ENCODE peak calls at places on chromosomes 4 and X, in nine cellular contexts. W is SIG-M5; C is stimulated activated naive CD8-positive, alpha-beta T cell treated with anti-CD3 and anti-CD28 coated beads, Interleukin-15, Interleukin-2, amounts not matched to agents 100 U/mL and 50 U/mL, for 24 hours; P is HCEC 1CT; G is AG10803; U is EL; E is fibroblast of villous mesenchyme; H is stimulated activated CD4-positive, alpha-beta T cell treated with anti-CD3 and anti-CD28 coated beads, Interleukin-15, amount 100 ng/mL, for 48 hours; J is HFF-Myc. Y is an unnamed sample.

GRCh38 chrX:23062359-23062758 is 62.6 kb downstream of the DDX53 start:
- DNase-seq in G (no peak), J (no peak), C (peak; percentile 2), U (no peak), W (no peak), P (no peak), E (no peak), H (no peak), Y (no peak)

GRCh38 chr4:171342646-171343045 is 470.6 kb upstream of the GALNTL6 start:
- DNase-seq in E (no peak), C (no peak), P (no peak), G (no peak), W (no peak), J (no peak), H (no peak), U (no peak), Y (no peak)

GRCh38 chr4:141027421-141027820 is 105.8 kb downstream of the RNF150 start:
- DNase-seq in G (peak; percentile 35), J (no peak), C (no peak), E (peak; percentile 33), P (peak; percentile 46), U (peak; percentile 30), W (no peak), H (no peak), Y (no peak)

GRCh38 chrX:129529685-129530281 is 6.5 kb upstream of the SMARCA1 start:
- DNase-seq in W (no peak), C (no peak), G (peak; percentile 11), E (peak; percentile 14), J (no peak), U (peak; percentile 39), P (peak; percentile 2), H (no peak), Y (no peak)

GRCh38 chr4:2365913-2366210 is 52.6 kb downstream of the ZFYVE28 start:
- DNase-seq in W (no peak), P (no peak), G (no peak), J (no peak), C (no peak), E (no peak), U (no peak), H (no peak), Y (no peak)

GRCh38 chr4:159105761-159106243 is 2.9 kb downstream of the RAPGEF2 start:
- DNase-seq in U (peak; percentile 63), G (peak; percentile 40), J (no peak), W (no peak), H (no peak), P (no peak), E (no peak), C (peak; percentile 25), Y (no peak)

GRCh38 chr4:40871695-40872250 is 122.0 kb downstream of the NSUN7 start:
- DNase-seq in C (no peak), P (no peak), W (no peak), E (no peak), H (no peak), J (no peak), U (no peak), G (no peak), Y (no peak)

GRCh38 chrX:18983711-18984380 is at the start of gene PHKA2:
- DNase-seq in P (no peak), W (no peak), H (peak; percentile 27), J (no peak), U (peak; percentile 57), E (no peak), G (peak; percentile 35), C (peak; percentile 56), Y (no peak)

GRCh38 chr4:185892165-185892564 is 80.2 kb upstream of the SORBS2 start:
- DNase-seq in J (no peak), C (no peak), G (no peak), U (no peak), E (no peak), W (no peak), H (no peak), P (no peak), Y (no peak)

GRCh38 chr4:8146158-8146557 is 12.5 kb downstream of the ABLIM2 start:
- DNase-seq in P (no peak), W (no peak), H (no peak), U (no peak), J (no peak), G (no peak), C (no peak), E (no peak), Y (no peak)

GRCh38 chrX:103310592-103311400 is at the start of gene BEX2:
- DNase-seq in G (no peak), P (no peak), W (no peak), U (peak; percentile 39), E (peak; percentile 13), H (peak; percentile 81), J (no peak), C (peak; percentile 82), Y (peak; percentile 16)

GRCh38 chr4:66372706-66373105 is 702.4 kb upstream of the EPHA5 start:
- DNase-seq in J (no peak), C (no peak), H (no peak), U (peak; percentile 1), E (no peak), P (no peak), W (no peak), G (no peak), Y (no peak)

GRCh38 chrX:129123795-129124194 is 399.5 kb downstream of the SMARCA1 start:
- DNase-seq in U (no peak), C (no peak), W (no peak), P (no peak), J (no peak), E (no peak), H (no peak), G (no peak), Y (no peak)

GRCh38 chrX:2707334-2707760 is 16.3 kb downstream of the CD99 start:
- DNase-seq in W (no peak), E (peak; percentile 91), G (peak; percentile 95), J (peak; percentile 97), C (peak; percentile 74), U (peak; percentile 96), H (peak; percentile 58), P (peak; percentile 97), Y (peak; percentile 88)